ENCODE peak calls at places on chromosomes 3 and 15, in four cellular contexts. One of them, this sample, is unnamed.

GRCh38 chr15:47439870-47440155 is 277.5 kb upstream of the SEMA6D start:
- DNase-seq in K562: no peak
- DNase-seq in GM12878: no peak
- DNase-seq in HepG2: no peak
- DNase-seq in this sample: no peak

GRCh38 chr15:30882861-30883433 is 20.8 kb upstream of the FAN1 start:
- DNase-seq in K562: no peak
- DNase-seq in GM12878: no peak
- DNase-seq in HepG2: no peak
- DNase-seq in this sample: no peak

GRCh38 chr3:88809993-88810392 is 297.4 kb upstream of the EPHA3 start:
- DNase-seq in HepG2: no peak
- DNase-seq in GM12878: no peak
- DNase-seq in K562: no peak
- DNase-seq in this sample: no peak

GRCh38 chr3:135271562-135272290 is 476.7 kb downstream of the EPHB1 start:
- DNase-seq in K562: no peak
- DNase-seq in GM12878: no peak
- DNase-seq in HepG2: no peak
- DNase-seq in this sample: no peak

GRCh38 chr3:62376906-62377865 is 3.8 kb upstream of the FEZF2 start:
- DNase-seq in K562: no peak
- DNase-seq in GM12878: no peak
- DNase-seq in HepG2: no peak
- DNase-seq in this sample: no peak

GRCh38 chr15:98039596-98039995 is 79.1 kb downstream of the ARRDC4 start:
- DNase-seq in K562: no peak
- DNase-seq in GM12878: no peak
- DNase-seq in HepG2: no peak
- DNase-seq in this sample: no peak

GRCh38 chr15:40136470-40136869 is 24.4 kb upstream of the BUB1B start:
- DNase-seq in K562: no peak
- DNase-seq in HepG2: no peak
- DNase-seq in GM12878: no peak
- DNase-seq in this sample: no peak

GRCh38 chr15:99755692-99756409 is 22.6 kb upstream of the LYSMD4 start:
- DNase-seq in K562: peak; percentile 49
- DNase-seq in GM12878: peak; percentile 43
- DNase-seq in HepG2: peak; percentile 74
- DNase-seq in this sample: peak; percentile 71

GRCh38 chr3:140467916-140468315 is 209.9 kb upstream of the TRIM42 start:
- DNase-seq in GM12878: no peak
- DNase-seq in K562: no peak
- DNase-seq in HepG2: no peak
- DNase-seq in this sample: no peak
- TF ChIP-seq JUNB in GM12878: no peak
- TF ChIP-seq JUNB in K562: no peak
- TF ChIP-seq JUNB in HepG2: no peak
- TF ChIP-seq JUNB in this sample: no peak

DNA sequence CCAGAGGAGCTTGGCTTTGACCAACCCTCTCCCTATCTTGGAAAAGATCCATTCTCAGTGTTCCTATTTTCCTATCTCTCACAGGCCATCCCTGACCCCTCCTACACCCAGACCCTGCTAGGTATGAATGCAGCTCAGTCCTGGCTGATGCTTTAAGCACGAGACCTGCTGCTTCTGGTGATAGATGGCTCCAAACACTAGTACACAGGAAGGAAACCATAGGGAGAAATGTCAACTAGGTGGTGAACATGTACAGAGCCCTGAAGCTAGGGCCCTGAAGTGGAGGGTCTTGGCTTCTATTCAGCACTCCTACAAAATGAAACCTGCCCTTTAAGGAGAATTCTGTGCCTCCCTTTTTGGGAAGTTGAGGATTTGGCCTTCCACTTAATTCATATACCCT is 47.4 kb upstream of the MANF start:
- DNase-seq in K562: no peak
- DNase-seq in GM12878: no peak
- DNase-seq in HepG2: no peak
- DNase-seq in this sample: no peak
- TF ChIP-seq RAD21 in K562: no peak
- TF ChIP-seq RAD21 in GM12878: no peak
- TF ChIP-seq RAD21 in HepG2: no peak
- TF ChIP-seq RAD21 in this sample: no peak

DNA sequence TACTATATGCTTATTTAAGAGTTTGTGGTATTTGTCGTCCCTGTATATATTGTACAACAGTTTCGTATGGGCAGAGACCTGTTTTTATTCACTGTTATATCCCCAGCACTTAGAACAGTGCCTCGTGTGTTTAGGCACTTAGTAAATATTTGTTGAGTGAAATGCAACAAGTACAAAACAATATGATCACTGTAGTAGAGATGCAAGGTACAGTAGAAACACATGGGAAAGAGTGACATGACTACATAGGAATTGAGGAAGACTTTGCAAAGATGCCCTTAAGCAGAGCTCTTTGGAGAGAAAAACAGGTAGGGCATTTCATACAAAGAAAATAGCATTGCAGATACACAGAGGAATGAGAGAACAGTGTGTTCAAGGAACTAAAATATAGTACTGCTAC is 18.3 kb downstream of the RASA2 start:
- DNase-seq in GM12878: no peak
- DNase-seq in HepG2: peak; percentile 82
- DNase-seq in K562: no peak
- DNase-seq in this sample: no peak
- TF ChIP-seq KDM1A in GM12878: no peak
- TF ChIP-seq KDM1A in HepG2: no peak
- TF ChIP-seq KDM1A in K562: no peak
- TF ChIP-seq KDM1A in this sample: no peak

DNA sequence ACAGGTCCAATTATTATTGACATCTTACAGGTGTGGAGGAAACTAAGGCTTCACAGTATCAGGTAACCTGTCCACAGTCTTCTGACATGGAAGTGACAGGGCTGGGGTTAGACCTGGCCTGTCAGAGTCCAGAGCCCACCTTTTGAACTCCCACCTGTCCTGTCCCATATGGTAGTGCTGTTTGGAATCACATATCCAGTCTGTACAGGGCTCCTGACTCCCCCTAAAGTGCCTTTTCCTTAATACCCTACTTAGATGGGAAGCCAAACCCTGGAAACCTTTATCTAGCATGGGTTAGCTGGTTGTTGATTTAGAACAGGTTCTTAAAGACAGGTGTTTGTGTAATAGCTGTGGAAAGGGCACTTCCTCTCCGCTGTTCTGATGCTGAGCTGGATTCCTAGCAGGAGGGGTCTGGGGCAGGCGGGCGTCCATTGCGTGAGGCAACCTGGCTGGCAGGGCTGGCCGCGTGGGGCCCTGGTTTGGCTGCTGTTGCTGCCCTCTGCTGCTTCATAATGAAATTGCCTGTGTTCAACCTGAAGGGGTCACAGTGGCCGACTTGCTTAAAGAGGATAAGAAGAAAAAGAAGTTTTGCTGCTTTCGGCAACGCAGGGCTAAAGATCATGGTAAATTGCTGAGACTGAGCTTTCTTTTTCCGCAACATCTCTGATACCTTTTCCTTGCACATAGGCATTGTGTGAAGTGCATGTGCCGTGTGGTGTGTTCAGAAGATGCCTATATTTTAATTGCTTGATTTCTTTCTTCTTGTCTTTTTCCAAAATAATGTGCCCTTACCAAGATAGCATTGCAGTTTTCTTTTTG is 136.2 kb downstream of the CHDH start:
- DNase-seq in HepG2: peak; percentile 50
- DNase-seq in GM12878: no peak
- DNase-seq in K562: peak; percentile 58
- DNase-seq in this sample: peak; percentile 49
- TF ChIP-seq JUNB in HepG2: no peak
- TF ChIP-seq JUNB in GM12878: no peak
- TF ChIP-seq JUNB in K562: no peak
- TF ChIP-seq JUNB in this sample: no peak

DNA sequence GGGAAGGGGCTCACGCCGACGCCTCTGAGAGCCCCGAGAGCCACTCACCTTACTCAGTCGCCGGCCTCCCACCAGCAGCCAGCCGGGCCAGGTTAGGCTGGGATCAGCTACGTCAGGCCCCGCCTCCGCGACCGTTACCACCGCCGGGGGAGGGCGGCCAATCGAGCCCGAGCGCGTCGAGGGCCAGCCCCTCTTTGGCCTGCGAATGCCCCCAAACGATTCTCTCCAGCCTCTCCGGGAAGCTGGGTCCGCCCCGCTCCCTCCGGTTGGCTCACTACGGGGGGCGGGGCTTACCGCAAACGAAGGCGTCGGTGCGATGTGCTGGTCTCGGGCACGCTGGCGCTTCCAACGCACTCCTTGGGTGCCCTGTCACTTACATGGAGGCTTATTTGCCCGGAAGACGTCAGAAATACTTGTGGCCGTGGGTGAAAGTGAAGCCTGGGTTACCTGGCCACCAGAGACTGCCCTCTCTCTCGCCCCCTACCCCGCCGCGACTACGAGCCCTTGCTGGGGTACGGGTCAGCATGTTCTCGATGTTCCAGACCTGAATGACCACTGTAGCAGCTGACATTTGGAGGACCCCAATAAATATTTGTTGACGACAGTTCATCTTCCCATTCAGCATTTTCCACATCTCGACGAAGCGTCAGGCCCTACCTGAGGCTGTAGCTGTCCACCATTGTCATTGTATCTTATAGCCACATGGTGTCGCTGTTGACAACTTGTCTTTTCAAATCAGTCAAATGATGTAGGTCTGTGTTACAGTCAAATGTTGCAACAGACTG is at the start of gene CEP70:
- DNase-seq in K562: peak; percentile 88
- DNase-seq in HepG2: peak; percentile 94
- DNase-seq in GM12878: peak; percentile 78
- DNase-seq in this sample: peak; percentile 91
- TF ChIP-seq RAD21 in K562: peak; percentile 72
- TF ChIP-seq RAD21 in HepG2: peak; percentile 64
- TF ChIP-seq RAD21 in GM12878: peak; percentile 91
- TF ChIP-seq RAD21 in this sample: peak; percentile 75

GRCh38 chr15:55907797-55908196 is 85.6 kb downstream of the NEDD4 start:
- DNase-seq in K562: no peak
- DNase-seq in HepG2: no peak
- DNase-seq in GM12878: no peak
- DNase-seq in this sample: peak; percentile 92

GRCh38 chr15:55897560-55898336 is 95.7 kb downstream of the NEDD4 start:
- DNase-seq in HepG2: peak; percentile 41
- DNase-seq in GM12878: no peak
- DNase-seq in K562: peak; percentile 72
- DNase-seq in this sample: peak; percentile 91

GRCh38 chr15:55899537-55899936 is 93.9 kb downstream of the NEDD4 start:
- DNase-seq in HepG2: no peak
- DNase-seq in GM12878: no peak
- DNase-seq in K562: no peak
- DNase-seq in this sample: no peak

GRCh38 chr15:55900019-55900418 is 93.4 kb downstream of the NEDD4 start:
- DNase-seq in HepG2: no peak
- DNase-seq in K562: no peak
- DNase-seq in GM12878: no peak
- DNase-seq in this sample: no peak

DNA sequence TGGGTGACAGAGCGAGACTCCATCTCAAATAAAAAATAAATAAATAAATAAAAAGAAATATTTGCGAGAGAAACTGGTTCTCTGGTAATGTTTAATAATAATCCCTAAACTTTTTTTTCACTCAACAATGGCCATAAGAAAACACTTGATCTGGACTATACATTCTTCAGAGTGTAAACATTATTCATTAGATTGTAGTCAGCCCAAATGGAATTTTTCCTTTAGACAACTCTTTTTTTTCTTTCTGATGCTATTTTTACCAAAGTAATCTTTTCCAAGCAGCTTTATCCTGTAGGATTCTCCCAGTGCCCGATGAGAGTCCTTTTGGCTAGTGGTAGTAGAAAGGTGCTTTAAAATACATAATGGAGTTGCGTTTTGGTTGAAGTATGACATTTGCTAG is 90.4 kb downstream of the NEDD4 start:
- DNase-seq in K562: no peak
- DNase-seq in GM12878: no peak
- DNase-seq in HepG2: no peak
- DNase-seq in this sample: no peak
- TF ChIP-seq KDM1A in K562: no peak
- TF ChIP-seq KDM1A in GM12878: no peak
- TF ChIP-seq KDM1A in HepG2: no peak
- TF ChIP-seq KDM1A in this sample: no peak

DNA sequence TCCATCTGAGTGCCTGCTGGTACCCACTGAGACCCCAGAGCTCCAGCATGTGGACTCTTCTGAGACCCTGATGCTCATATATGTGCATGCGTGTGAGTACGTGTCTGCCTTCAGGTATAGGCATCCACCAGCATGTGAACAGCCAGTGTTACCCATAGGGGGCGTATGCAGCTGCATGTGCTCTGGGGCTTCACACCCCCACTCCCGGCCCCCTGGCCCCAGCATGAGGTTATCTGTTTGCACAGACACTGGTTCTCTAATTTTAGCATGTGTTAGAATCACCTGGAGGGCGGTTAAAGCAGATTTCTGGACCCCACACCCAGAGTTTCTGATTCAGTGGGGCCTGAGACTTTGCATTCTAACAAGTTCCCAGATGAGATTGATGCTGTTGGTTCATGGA is 824 bp upstream of the CILP start:
- DNase-seq in K562: peak; percentile 88
- DNase-seq in GM12878: no peak
- DNase-seq in HepG2: peak; percentile 42
- DNase-seq in this sample: peak; percentile 54
- TF ChIP-seq JUNB in K562: no peak
- TF ChIP-seq JUNB in GM12878: no peak
- TF ChIP-seq JUNB in HepG2: no peak
- TF ChIP-seq JUNB in this sample: no peak

GRCh38 chr3:63874769-63875168 is 11.1 kb downstream of the ATXN7 start:
- DNase-seq in K562: no peak
- DNase-seq in HepG2: peak; percentile 75
- DNase-seq in GM12878: no peak
- DNase-seq in this sample: no peak
- TF ChIP-seq RAD21 in K562: no peak
- TF ChIP-seq RAD21 in HepG2: no peak
- TF ChIP-seq RAD21 in GM12878: no peak
- TF ChIP-seq RAD21 in this sample: no peak

GRCh38 chr15:43085921-43086320 is 19.9 kb downstream of the UBR1 start:
- DNase-seq in HepG2: no peak
- DNase-seq in K562: no peak
- DNase-seq in GM12878: no peak
- DNase-seq in this sample: no peak

GRCh38 chr15:43091859-43092258 is 14.0 kb downstream of the UBR1 start:
- DNase-seq in HepG2: no peak
- DNase-seq in K562: no peak
- DNase-seq in GM12878: no peak
- DNase-seq in this sample: no peak

GRCh38 chr15:43081283-43081682 is 24.6 kb downstream of the UBR1 start:
- DNase-seq in GM12878: no peak
- DNase-seq in K562: no peak
- DNase-seq in HepG2: no peak
- DNase-seq in this sample: no peak

GRCh38 chr15:43082509-43082908 is 23.3 kb downstream of the UBR1 start:
- DNase-seq in GM12878: no peak
- DNase-seq in K562: no peak
- DNase-seq in HepG2: no peak
- DNase-seq in this sample: no peak

DNA sequence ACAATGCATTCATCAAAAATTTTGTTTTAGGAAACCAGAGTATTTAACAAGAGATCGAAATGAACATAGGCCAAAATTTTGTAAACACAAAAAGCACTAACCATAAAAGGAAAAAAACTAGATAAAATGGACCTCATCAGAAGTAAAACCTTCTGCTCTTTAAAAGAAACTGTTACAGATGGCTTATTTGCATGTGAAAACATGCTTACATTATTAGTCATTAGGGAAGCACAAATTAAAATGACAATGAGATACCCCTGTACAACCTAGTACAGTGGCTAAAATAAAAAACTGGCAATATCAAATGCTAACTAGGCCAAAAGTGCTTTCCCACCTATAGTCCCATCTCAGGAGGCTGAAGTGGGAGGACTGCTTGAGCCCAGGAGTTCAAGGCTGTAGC is 19.3 kb downstream of the UBR1 start:
- DNase-seq in K562: no peak
- DNase-seq in GM12878: no peak
- DNase-seq in HepG2: no peak
- DNase-seq in this sample: no peak
- TF ChIP-seq KDM1A in K562: no peak
- TF ChIP-seq KDM1A in GM12878: no peak
- TF ChIP-seq KDM1A in HepG2: no peak
- TF ChIP-seq KDM1A in this sample: no peak